ENCODE peak calls at places on chromosomes 13 and 19, in ten cellular contexts. O, R, Y, J, X, H, N, K, T and A are unnamed samples.

GRCh38 chr19:32828139-32828538 is 41.4 kb downstream of the SLC7A9 start:
- DNase-seq in N (no peak), O (no peak), Y (peak; percentile 62), K (no peak), H (no peak), J (no peak), X (no peak), T (no peak), R (no peak), A (no peak)

GRCh38 chr19:45539460-45539859 is 32.2 kb downstream of the VASP start:
- DNase-seq in K (no peak), J (no peak), Y (no peak), N (no peak), H (no peak), O (no peak), R (no peak), T (no peak), X (no peak), A (no peak)

GRCh38 chr13:80533175-80533574 is 192.2 kb upstream of the SPRY2 start:
- DNase-seq in K (no peak), X (no peak), O (no peak), J (no peak), Y (no peak), H (no peak), N (no peak), R (no peak), T (no peak), A (no peak)

GRCh38 chr13:52713894-52714293 is 25.7 kb downstream of the CNMD start:
- DNase-seq in K (no peak), T (peak; percentile 66), O (peak; percentile 61), N (no peak), Y (no peak), H (no peak), J (peak; percentile 18), R (no peak), X (no peak), A (no peak)

GRCh38 chr13:106651442-106651841 is 83.5 kb upstream of the ARGLU1 start:
- DNase-seq in Y (no peak), T (no peak), H (no peak), J (no peak), X (no peak), R (no peak), O (no peak), K (no peak), N (no peak), A (no peak)

GRCh38 chr13:39378293-39378692 is 224.7 kb downstream of the LHFPL6 start:
- DNase-seq in R (no peak), O (no peak), X (no peak), N (no peak), K (no peak), Y (peak; percentile 48), H (no peak), T (no peak), J (no peak), A (no peak)

GRCh38 chr13:44312898-44313551 is 60.6 kb upstream of the SERP2 start:
- DNase-seq in Y (no peak), J (no peak), T (no peak), N (peak; percentile 95), H (no peak), O (no peak), R (no peak), K (peak; percentile 86), X (no peak), A (no peak)

GRCh38 chr13:40813662-40814454 is 24.4 kb downstream of the SLC25A15 start:
- DNase-seq in N (peak; percentile 34), X (no peak), J (no peak), O (peak; percentile 30), R (no peak), K (peak; percentile 7), Y (peak; percentile 50), T (no peak), H (no peak), A (no peak)

GRCh38 chr19:55013596-55013995 is 24.5 kb downstream of the GP6 start:
- DNase-seq in X (no peak), J (no peak), R (no peak), Y (no peak), N (no peak), H (no peak), O (no peak), T (no peak), K (no peak), A (no peak)

GRCh38 chr13:66689628-66690027 is 540.5 kb downstream of the PCDH9 start:
- DNase-seq in Y (peak; percentile 3), N (peak; percentile 40), O (no peak), R (no peak), K (no peak), J (no peak), T (no peak), H (no peak), X (no peak), A (no peak)

GRCh38 chr13:106302011-106302410 is 233.5 kb downstream of the EFNB2 start:
- DNase-seq in H (no peak), T (no peak), N (no peak), X (no peak), J (no peak), O (no peak), K (no peak), R (no peak), Y (no peak), A (no peak)

GRCh38 chr13:112722433-112723250 is 32.8 kb downstream of the ATP11A start:
- DNase-seq in O (peak; percentile 86), H (no peak), N (peak; percentile 98), J (no peak), T (no peak), K (peak; percentile 73), Y (peak; percentile 94), X (no peak), R (peak; percentile 57), A (no peak)

GRCh38 chr19:39935262-39935661 is 828 bp upstream of the FCGBP start:
- DNase-seq in H (no peak), K (no peak), T (no peak), J (no peak), O (no peak), Y (no peak), R (no peak), N (no peak), X (no peak), A (no peak)

GRCh38 chr13:50713849-50714248 is 129.6 kb downstream of the DLEU7 start:
- DNase-seq in H (no peak), X (peak; percentile 4), T (no peak), N (peak; percentile 59), R (no peak), O (peak; percentile 36), K (no peak), J (peak; percentile 93), Y (no peak), A (no peak)

DNA sequence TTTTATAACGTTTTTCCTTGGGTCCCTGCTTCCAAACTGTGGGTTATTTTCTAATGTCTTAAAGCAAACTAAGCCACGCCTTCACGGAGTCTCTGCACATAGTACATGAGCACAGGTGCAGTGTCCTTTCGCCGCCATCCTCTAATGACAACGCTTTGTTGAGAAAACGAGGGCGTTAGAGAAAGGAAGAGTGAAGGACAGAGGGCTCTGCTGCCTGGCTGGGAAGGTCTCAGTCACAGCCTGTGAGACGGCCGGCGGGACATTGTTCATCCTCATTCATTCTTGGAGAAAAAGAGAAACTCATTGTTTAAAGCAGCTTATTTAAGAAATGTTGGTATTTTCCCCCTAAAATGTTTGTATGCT is 9.5 kb downstream of the IL17D start:
- DNase-seq in O (no peak), X (no peak), H (no peak), R (no peak), K (no peak), J (no peak), N (no peak), T (no peak), Y (no peak), A (no peak)
- H3K27ac ChIP-seq in O (no peak overlapping the region), X (no peak overlapping the region), H (peak overlapping the region; percentile 91), R (no peak overlapping the region), K (no peak overlapping the region), J (no peak overlapping the region), N (no peak overlapping the region), T (no peak overlapping the region), Y (no peak overlapping the region), A (no peak overlapping the region)

GRCh38 chr13:31588331-31588730 is 151.0 kb upstream of the RXFP2 start:
- DNase-seq in T (no peak), K (no peak), R (no peak), H (no peak), X (no peak), O (no peak), N (no peak), J (no peak), Y (no peak), A (no peak)
- H3K27ac ChIP-seq in T (no peak overlapping the region), K (no peak overlapping the region), R (no peak overlapping the region), H (no peak overlapping the region), X (no peak overlapping the region), O (no peak overlapping the region), N (no peak overlapping the region), J (no peak overlapping the region), Y (no peak overlapping the region), A (no peak overlapping the region)

DNA sequence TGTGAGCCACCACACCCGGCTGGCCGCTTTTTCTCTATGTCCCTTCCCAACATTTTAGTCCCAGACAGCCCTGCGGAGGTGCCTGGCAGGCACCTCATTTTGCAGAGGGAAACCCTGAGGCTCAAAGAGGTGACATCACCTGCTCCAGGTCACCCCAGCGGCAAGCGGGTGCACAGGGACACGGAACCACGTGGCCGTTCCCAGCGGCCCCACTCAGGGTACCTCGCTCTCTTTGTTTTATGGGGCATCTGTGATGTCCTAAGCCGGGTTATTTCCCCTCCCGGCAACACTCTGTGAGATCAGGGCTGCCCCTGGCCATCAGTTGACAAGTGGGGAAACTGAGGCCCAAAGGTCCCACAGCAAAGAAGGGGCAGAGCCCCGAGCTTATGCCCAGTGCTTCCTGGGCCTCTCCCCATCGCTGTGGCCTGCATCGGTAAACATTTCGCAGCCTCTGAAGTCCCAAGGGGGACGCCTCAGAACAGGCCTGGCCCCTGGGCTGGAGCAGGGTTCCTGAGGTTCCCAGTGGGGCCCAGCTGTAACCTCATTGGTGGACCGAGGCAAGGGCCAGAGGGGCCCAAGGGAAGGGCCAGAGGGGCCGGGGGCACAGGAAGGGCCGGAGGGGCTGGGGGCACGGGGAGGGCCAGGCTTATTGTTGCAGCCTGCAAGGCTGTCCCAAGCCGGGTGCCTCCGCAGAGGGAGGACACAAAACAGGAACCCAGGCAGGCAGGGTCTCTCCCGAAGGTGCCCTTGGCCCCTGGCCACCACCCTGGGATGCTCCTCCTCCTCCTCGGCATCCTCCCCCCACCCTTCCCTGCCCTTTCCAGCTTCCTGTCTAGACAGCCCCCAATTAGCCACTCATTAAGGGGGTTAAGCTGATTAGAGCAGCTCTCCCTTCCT is 39.0 kb downstream of the SMIM24 start:
- DNase-seq in Y (peak; percentile 73), N (no peak), X (no peak), H (no peak), K (no peak), J (no peak), T (no peak), O (no peak), R (peak; percentile 78), A (no peak)
- H3K27ac ChIP-seq in Y (no peak overlapping the region), N (no peak overlapping the region), X (no peak overlapping the region), H (peak overlapping the region; percentile 71), K (peak overlapping the region; percentile 33), J (no peak overlapping the region), T (no peak overlapping the region), O (no peak overlapping the region), R (peak overlapping the region; percentile 41), A (no peak overlapping the region)

DNA sequence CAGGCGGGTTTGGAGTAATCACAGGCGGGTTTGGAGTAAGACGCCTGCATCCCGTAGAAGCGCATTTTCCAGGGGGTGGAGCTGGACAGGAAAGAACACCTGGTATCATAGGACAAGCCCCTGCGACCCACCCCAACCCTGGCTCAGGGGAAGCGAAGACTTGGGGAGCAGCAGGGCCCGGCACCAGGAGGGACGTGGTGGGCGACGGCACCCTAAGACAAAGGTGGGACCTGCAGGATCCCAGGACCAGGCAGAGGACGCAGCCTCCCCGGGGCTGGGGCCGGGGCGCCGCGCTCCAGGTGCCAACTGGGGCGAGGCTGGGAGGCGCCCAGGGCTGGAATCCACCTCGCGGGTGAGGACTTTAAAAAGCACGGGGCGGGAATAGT is 520 bp downstream of the ZNF600 start:
- DNase-seq in R (no peak), T (peak; percentile 62), H (no peak), O (peak; percentile 5), Y (no peak), N (no peak), X (peak; percentile 4), J (no peak), K (peak; percentile 8), A (no peak)
- H3K27ac ChIP-seq in R (no peak overlapping the region), T (peak overlapping the region; percentile 73), H (peak overlapping the region; percentile 19), O (peak overlapping the region; percentile 52), Y (no peak overlapping the region), N (no peak overlapping the region), X (peak overlapping the region; percentile 61), J (peak overlapping the region; percentile 58), K (peak overlapping the region; percentile 65), A (no peak overlapping the region)